ENCODE peak calls at places on chromosome 1, in seven cellular contexts. M is stimulated activated CD8-positive, alpha-beta memory T cell treated with anti-CD3 and anti-CD28 coated beads, Interleukin-4, amount 100 ng/mL, for 1 hour; S is hypothalamus; N is erythroblast; A is astrocyte of the spinal cord; G is T47D; D is NCI-H1436. K is an unnamed sample.

GRCh38 chr1:66283583-66284041 is 250.3 kb upstream of the SGIP1 start:
- DNase-seq in M (no peak), S (no peak), N (no peak), A (peak; percentile 74), G (no peak), D (no peak), K (no peak)

GRCh38 chr1:171730052-171730451 is 11.8 kb downstream of the VAMP4 start:
- DNase-seq in M (no peak), S (no peak), N (no peak), A (no peak), G (no peak), D (no peak), K (no peak)

GRCh38 chr1:35931424-35932157 is 686 bp downstream of the AGO3 start:
- DNase-seq in M (no peak), S (no peak), N (peak; percentile 57), A (peak; percentile 13), G (peak; percentile 15), D (no peak), K (no peak)

GRCh38 chr1:72635719-72636118 is 353.4 kb upstream of the NEGR1 start:
- DNase-seq in M (no peak), S (no peak), N (no peak), A (peak; percentile 32), G (peak; percentile 40), D (no peak), K (no peak)

GRCh38 chr1:241352401-241352800 is 4.6 kb downstream of the RGS7 start:
- DNase-seq in M (no peak), S (no peak), N (no peak), A (no peak), G (no peak), D (no peak), K (no peak)

GRCh38 chr1:14778882-14779594 is 180.6 kb downstream of the KAZN start:
- DNase-seq in M (no peak), S (peak; percentile 15), N (peak; percentile 57), A (no peak), G (peak; percentile 6), D (no peak), K (no peak)

GRCh38 chr1:2534775-2535387 is 4.8 kb upstream of the HES5 start:
- DNase-seq in M (no peak), S (no peak), N (no peak), A (peak; percentile 50), G (peak; percentile 42), D (no peak), K (peak; percentile 20)

GRCh38 chr1:232625319-232625868 is 4.5 kb downstream of the SIPA1L2 start:
- DNase-seq in M (no peak), S (no peak), N (no peak), A (no peak), G (no peak), D (no peak), K (no peak)

GRCh38 chr1:65207317-65207716 is 59.3 kb downstream of the AK4 start:
- DNase-seq in M (no peak), S (no peak), N (no peak), A (no peak), G (no peak), D (no peak), K (no peak)

K was measured in T1000.